ENCODE peak calls at places on chromosome 17, in seven cellular contexts. One of them, this sample, is unnamed. For H3K4me1 and H3K36me3, the result is how much of the 10 kb centered on the place peaks cover.

GRCh38 chr17:63402808-63403207 is 43.3 kb downstream of the CYB561 start:
- DNase-seq in NT2/D1: no peak
- DNase-seq in K562: no peak
- DNase-seq in endothelial cell of umbilical vein: no peak
- DNase-seq in GM23338: no peak
- DNase-seq in effector memory CD4-positive, alpha-beta T cell: no peak
- DNase-seq in A673: no peak
- DNase-seq in this sample: no peak

GRCh38 chr17:68296217-68297140 is 5.2 kb downstream of the ARSG start:
- DNase-seq in NT2/D1: no peak
- DNase-seq in K562: no peak
- DNase-seq in endothelial cell of umbilical vein: no peak
- DNase-seq in GM23338: peak
- DNase-seq in effector memory CD4-positive, alpha-beta T cell: peak
- DNase-seq in A673: no peak
- DNase-seq in this sample: peak

GRCh38 chr17:35257080-35257701 is 14.3 kb downstream of the SLFN5 start:
- DNase-seq in NT2/D1: no peak
- DNase-seq in K562: no peak
- DNase-seq in endothelial cell of umbilical vein: peak
- DNase-seq in GM23338: peak
- DNase-seq in effector memory CD4-positive, alpha-beta T cell: no peak
- DNase-seq in A673: no peak
- DNase-seq in this sample: no peak

GRCh38 chr17:63998050-63998720 is at the start of gene PRR29:
- DNase-seq in NT2/D1: peak
- DNase-seq in K562: peak
- DNase-seq in endothelial cell of umbilical vein: peak
- DNase-seq in GM23338: peak
- DNase-seq in effector memory CD4-positive, alpha-beta T cell: peak
- DNase-seq in A673: peak
- DNase-seq in this sample: peak

GRCh38 chr17:17783121-17783824 is 53.5 kb downstream of the SREBF1 start:
- DNase-seq in NT2/D1: no peak
- DNase-seq in K562: peak
- DNase-seq in endothelial cell of umbilical vein: peak
- DNase-seq in GM23338: peak
- DNase-seq in effector memory CD4-positive, alpha-beta T cell: peak
- DNase-seq in A673: peak
- DNase-seq in this sample: peak

GRCh38 chr17:82230627-82231311 is 1.9 kb downstream of the SLC16A3 start:
- DNase-seq in NT2/D1: no peak
- DNase-seq in K562: peak
- DNase-seq in endothelial cell of umbilical vein: peak
- DNase-seq in GM23338: peak
- DNase-seq in effector memory CD4-positive, alpha-beta T cell: peak
- DNase-seq in A673: no peak
- DNase-seq in this sample: peak

GRCh38 chr17:82838386-82839063 is 1.3 kb downstream of the ZNF750 start:
- DNase-seq in NT2/D1: no peak
- DNase-seq in K562: no peak
- DNase-seq in endothelial cell of umbilical vein: no peak
- DNase-seq in GM23338: no peak
- DNase-seq in effector memory CD4-positive, alpha-beta T cell: no peak
- DNase-seq in A673: peak
- DNase-seq in this sample: peak

GRCh38 chr17:77851921-77852320 is 106.6 kb upstream of the TNRC6C start:
- DNase-seq in NT2/D1: no peak
- DNase-seq in K562: no peak
- DNase-seq in endothelial cell of umbilical vein: no peak
- DNase-seq in GM23338: no peak
- DNase-seq in effector memory CD4-positive, alpha-beta T cell: no peak
- DNase-seq in A673: no peak
- DNase-seq in this sample: no peak

GRCh38 chr17:73267648-73268537 is 6.2 kb upstream of the CPSF4L start:
- DNase-seq in NT2/D1: no peak
- DNase-seq in K562: no peak
- DNase-seq in endothelial cell of umbilical vein: no peak
- DNase-seq in GM23338: no peak
- DNase-seq in effector memory CD4-positive, alpha-beta T cell: no peak
- DNase-seq in A673: no peak
- DNase-seq in this sample: no peak

GRCh38 chr17:183021-183420 is 1.6 kb upstream of the DOC2B start:
- DNase-seq in NT2/D1: no peak
- DNase-seq in K562: no peak
- DNase-seq in endothelial cell of umbilical vein: no peak
- DNase-seq in GM23338: no peak
- DNase-seq in effector memory CD4-positive, alpha-beta T cell: no peak
- DNase-seq in A673: no peak
- DNase-seq in this sample: no peak

GRCh38 chr17:37648555-37648954 is 5.3 kb upstream of the DDX52 start:
- DNase-seq in NT2/D1: no peak
- DNase-seq in K562: no peak
- DNase-seq in endothelial cell of umbilical vein: peak
- DNase-seq in GM23338: no peak
- DNase-seq in effector memory CD4-positive, alpha-beta T cell: no peak
- DNase-seq in A673: no peak
- DNase-seq in this sample: no peak

GRCh38 chr17:16080366-16080765 is 80.7 kb downstream of the TTC19 start:
- DNase-seq in NT2/D1: no peak
- DNase-seq in K562: no peak
- DNase-seq in endothelial cell of umbilical vein: no peak
- DNase-seq in GM23338: no peak
- DNase-seq in effector memory CD4-positive, alpha-beta T cell: no peak
- DNase-seq in A673: no peak
- DNase-seq in this sample: no peak

GRCh38 chr17:74054249-74054648 is 149.2 kb upstream of the RPL38 start:
- DNase-seq in NT2/D1: no peak
- DNase-seq in K562: no peak
- DNase-seq in endothelial cell of umbilical vein: no peak
- DNase-seq in GM23338: no peak
- DNase-seq in effector memory CD4-positive, alpha-beta T cell: no peak
- DNase-seq in A673: no peak
- DNase-seq in this sample: no peak

GRCh38 chr17:2053380-2054261 is 1.3 kb upstream of the HIC1 start:
- DNase-seq in NT2/D1: no peak
- DNase-seq in K562: peak
- DNase-seq in endothelial cell of umbilical vein: peak
- DNase-seq in GM23338: peak
- DNase-seq in effector memory CD4-positive, alpha-beta T cell: peak
- DNase-seq in A673: peak
- DNase-seq in this sample: peak

GRCh38 chr17:72587773-72588511 is 467.1 kb downstream of the SOX9 start:
- DNase-seq in NT2/D1: no peak
- DNase-seq in K562: no peak
- DNase-seq in endothelial cell of umbilical vein: no peak
- DNase-seq in GM23338: no peak
- DNase-seq in effector memory CD4-positive, alpha-beta T cell: no peak
- DNase-seq in A673: no peak
- DNase-seq in this sample: no peak

GRCh38 chr17:45973099-45973838 is 25.8 kb upstream of the STH start:
- DNase-seq in NT2/D1: no peak
- DNase-seq in K562: no peak
- DNase-seq in endothelial cell of umbilical vein: no peak
- DNase-seq in GM23338: no peak
- DNase-seq in effector memory CD4-positive, alpha-beta T cell: no peak
- DNase-seq in A673: no peak
- DNase-seq in this sample: peak

GRCh38 chr17:4485676-4486646 is 12.7 kb upstream of the SPNS2 start:
- DNase-seq in NT2/D1: no peak
- DNase-seq in K562: no peak
- DNase-seq in endothelial cell of umbilical vein: no peak
- DNase-seq in GM23338: no peak
- DNase-seq in effector memory CD4-positive, alpha-beta T cell: no peak
- DNase-seq in A673: no peak
- DNase-seq in this sample: no peak
- H3K4me1 ChIP-seq in NT2/D1: under half
- H3K4me1 ChIP-seq in K562: under half
- H3K4me1 ChIP-seq in endothelial cell of umbilical vein: under half
- H3K4me1 ChIP-seq in GM23338: under half
- H3K4me1 ChIP-seq in effector memory CD4-positive, alpha-beta T cell: under half
- H3K4me1 ChIP-seq in A673: under half
- H3K4me1 ChIP-seq in this sample: under half

DNA sequence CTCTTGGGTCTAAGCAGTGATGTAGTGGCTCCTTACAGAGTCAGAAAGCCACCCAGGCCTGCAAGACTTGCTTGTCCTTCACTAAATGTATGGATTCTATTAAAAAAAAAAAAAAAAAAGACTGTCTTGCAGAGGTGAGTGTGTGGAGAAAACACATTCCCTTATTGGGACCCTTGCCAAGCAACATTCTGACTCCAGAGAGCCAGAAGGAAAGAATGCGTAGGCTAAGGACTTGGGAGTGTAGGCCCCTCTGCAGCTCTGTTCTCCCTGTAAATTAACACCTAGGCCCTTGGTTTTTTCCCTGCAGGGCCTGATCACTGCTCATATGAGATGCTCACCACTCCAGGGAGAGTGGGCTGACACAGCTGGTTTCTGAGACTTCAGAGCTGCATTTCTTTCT is 17.8 kb downstream of the SCPEP1 start:
- DNase-seq in NT2/D1: no peak
- DNase-seq in K562: no peak
- DNase-seq in endothelial cell of umbilical vein: no peak
- DNase-seq in GM23338: no peak
- DNase-seq in effector memory CD4-positive, alpha-beta T cell: no peak
- DNase-seq in A673: no peak
- DNase-seq in this sample: no peak
- H3K36me3 ChIP-seq in NT2/D1: under half
- H3K36me3 ChIP-seq in K562: under half
- H3K36me3 ChIP-seq in endothelial cell of umbilical vein: under half
- H3K36me3 ChIP-seq in GM23338: under half
- H3K36me3 ChIP-seq in effector memory CD4-positive, alpha-beta T cell: under half
- H3K36me3 ChIP-seq in A673: under half
- H3K36me3 ChIP-seq in this sample: half or more

GRCh38 chr17:7242717-7243576 is 698 bp upstream of the GABARAP start:
- DNase-seq in NT2/D1: peak
- DNase-seq in K562: peak
- DNase-seq in endothelial cell of umbilical vein: peak
- DNase-seq in GM23338: peak
- DNase-seq in effector memory CD4-positive, alpha-beta T cell: peak
- DNase-seq in A673: peak
- DNase-seq in this sample: peak
- H3K4me1 ChIP-seq in NT2/D1: under half
- H3K4me1 ChIP-seq in K562: under half
- H3K4me1 ChIP-seq in endothelial cell of umbilical vein: under half
- H3K4me1 ChIP-seq in GM23338: under half
- H3K4me1 ChIP-seq in effector memory CD4-positive, alpha-beta T cell: under half
- H3K4me1 ChIP-seq in A673: under half
- H3K4me1 ChIP-seq in this sample: under half

DNA sequence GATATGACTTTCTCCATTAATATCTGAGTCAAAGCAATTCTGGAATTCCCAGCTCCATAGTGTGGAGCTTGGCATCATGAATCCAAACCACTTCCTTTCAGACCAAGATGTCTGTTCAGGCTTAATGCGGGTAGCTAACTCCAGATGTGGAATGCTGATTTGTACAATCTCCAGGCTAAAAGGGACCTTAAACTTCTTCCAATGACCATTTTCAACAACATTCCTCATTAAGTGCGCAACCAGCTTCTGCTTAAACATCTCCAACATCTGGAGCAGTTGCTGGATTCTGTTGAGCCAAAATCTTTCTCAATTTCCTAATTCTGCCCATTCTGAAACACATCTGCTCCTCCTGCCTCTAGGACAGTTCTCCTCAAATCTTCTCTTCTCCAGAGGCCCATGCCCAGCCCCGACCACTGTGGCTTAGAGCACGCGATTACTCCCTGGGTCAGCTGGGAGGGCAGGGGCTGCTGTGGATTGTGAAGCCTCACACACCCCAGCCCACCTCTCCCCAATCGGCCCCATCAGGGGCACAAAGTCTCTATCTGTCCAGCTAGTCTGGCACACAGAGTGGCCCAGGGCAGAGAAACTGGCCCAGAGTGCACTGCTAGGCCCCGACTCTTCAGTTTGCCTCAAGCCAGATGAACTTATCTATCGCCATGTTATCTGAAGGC is 36.2 kb downstream of the ASPA start:
- DNase-seq in NT2/D1: no peak
- DNase-seq in K562: no peak
- DNase-seq in endothelial cell of umbilical vein: no peak
- DNase-seq in GM23338: no peak
- DNase-seq in effector memory CD4-positive, alpha-beta T cell: no peak
- DNase-seq in A673: no peak
- DNase-seq in this sample: no peak
- H3K36me3 ChIP-seq in NT2/D1: under half
- H3K36me3 ChIP-seq in K562: under half
- H3K36me3 ChIP-seq in endothelial cell of umbilical vein: under half
- H3K36me3 ChIP-seq in GM23338: under half
- H3K36me3 ChIP-seq in effector memory CD4-positive, alpha-beta T cell: under half
- H3K36me3 ChIP-seq in A673: under half
- H3K36me3 ChIP-seq in this sample: under half

DNA sequence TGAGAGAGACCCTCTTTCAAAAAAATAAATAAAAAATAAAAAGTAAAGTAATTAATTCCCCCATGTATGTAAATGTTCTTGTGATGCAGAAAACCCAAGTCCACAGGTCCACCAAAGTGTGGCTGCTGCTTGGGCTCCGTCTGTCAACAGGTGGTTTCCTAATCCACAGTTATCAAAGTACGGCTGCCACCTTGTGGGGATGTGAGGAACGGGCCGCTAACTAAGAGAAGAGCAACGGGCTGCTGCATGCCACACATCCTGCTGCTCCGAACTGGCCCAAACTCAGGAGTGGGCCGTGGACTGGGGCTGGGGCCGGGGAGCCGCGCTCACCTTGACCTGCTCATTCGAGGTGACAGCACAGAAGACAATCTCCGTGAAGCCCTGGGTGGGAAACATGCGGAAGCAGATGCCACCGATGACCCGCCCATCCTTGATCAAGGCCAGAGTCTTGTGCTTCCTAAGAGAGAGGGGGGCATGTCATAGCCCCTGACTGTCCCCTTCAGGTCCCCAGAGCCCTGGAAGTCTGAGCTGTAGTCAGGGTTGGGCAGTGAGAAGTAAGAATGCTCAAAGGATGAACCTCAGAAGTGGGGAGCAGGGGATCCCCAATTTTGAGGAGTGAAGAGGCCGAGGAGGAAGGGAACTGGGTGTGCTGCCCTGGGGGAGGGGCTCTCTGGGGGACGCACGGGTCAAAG is 4.3 kb downstream of the KAT2A start:
- DNase-seq in NT2/D1: peak
- DNase-seq in K562: peak
- DNase-seq in endothelial cell of umbilical vein: peak
- DNase-seq in GM23338: peak
- DNase-seq in effector memory CD4-positive, alpha-beta T cell: peak
- DNase-seq in A673: peak
- DNase-seq in this sample: peak
- H3K4me1 ChIP-seq in NT2/D1: under half
- H3K4me1 ChIP-seq in K562: half or more
- H3K4me1 ChIP-seq in endothelial cell of umbilical vein: under half
- H3K4me1 ChIP-seq in GM23338: under half
- H3K4me1 ChIP-seq in effector memory CD4-positive, alpha-beta T cell: under half
- H3K4me1 ChIP-seq in A673: under half
- H3K4me1 ChIP-seq in this sample: under half